ENCODE peak calls at places on chromosomes 16 and 17, in nine cellular contexts. K is A549; N is NB4; V is RPMI7951; U is activated B cell treated with CpG ODN at 0.5 μM for 24 hours; H is COR-L47; S is effector CD4-positive, alpha-beta T cell; L is stomach; G is kidney tubule cell. M is an unnamed sample.

GRCh38 chr16:8686031-8686621 is 11.7 kb downstream of the ABAT start:
- DNase-seq in K (no peak), N (no peak), V (no peak), U (no peak), H (no peak), S (no peak), L (peak; percentile 40), G (no peak), M (no peak)

GRCh38 chr17:55177159-55177913 is 87.4 kb upstream of the HLF start:
- DNase-seq in K (peak; percentile 29), N (no peak), V (no peak), U (no peak), H (peak; percentile 36), S (no peak), L (no peak), G (no peak), M (no peak)

GRCh38 chr16:3951861-3952332 is 71.4 kb upstream of the CREBBP start:
- DNase-seq in K (no peak), N (no peak), V (no peak), U (no peak), H (no peak), S (no peak), L (no peak), G (no peak), M (no peak)

GRCh38 chr17:69607162-69607834 is 192.8 kb downstream of the MAP2K6 start:
- DNase-seq in K (peak; percentile 85), N (peak; percentile 50), V (peak; percentile 62), U (no peak), H (peak; percentile 59), S (no peak), L (peak; percentile 78), G (peak; percentile 86), M (peak; percentile 66)

GRCh38 chr17:21213491-21214014 is 408 bp downstream of the TMEM11 start:
- DNase-seq in K (no peak), N (peak; percentile 81), V (peak; percentile 31), U (no peak), H (no peak), S (no peak), L (peak; percentile 47), G (peak; percentile 42), M (peak; percentile 64)

GRCh38 chr17:39923230-39923629 is 4.2 kb downstream of the ORMDL3 start:
- DNase-seq in K (no peak), N (no peak), V (no peak), U (no peak), H (no peak), S (no peak), L (no peak), G (no peak), M (no peak)

GRCh38 chr17:17535957-17536356 is 39.8 kb upstream of the RASD1 start:
- DNase-seq in K (peak; percentile 81), N (no peak), V (no peak), U (no peak), H (no peak), S (no peak), L (peak; percentile 91), G (peak; percentile 9), M (peak; percentile 71)

GRCh38 chr17:1485748-1486376 is 6.6 kb downstream of the MYO1C start:
- DNase-seq in K (peak; percentile 74), N (no peak), V (peak; percentile 59), U (peak; percentile 71), H (no peak), S (peak; percentile 62), L (peak; percentile 73), G (peak; percentile 78), M (peak; percentile 77)

GRCh38 chr16:57613514-57613913 is 14.9 kb upstream of the ADGRG1 start:
- DNase-seq in K (no peak), N (no peak), V (no peak), U (no peak), H (no peak), S (no peak), L (peak; percentile 15), G (no peak), M (no peak)

GRCh38 chr16:68396481-68396880 is 51.8 kb downstream of the SMPD3 start:
- DNase-seq in K (peak; percentile 32), N (peak; percentile 54), V (peak; percentile 39), U (no peak), H (peak; percentile 56), S (peak; percentile 33), L (peak; percentile 64), G (peak; percentile 48), M (peak; percentile 71)

GRCh38 chr16:3971261-3971660 is 90.7 kb upstream of the CREBBP start:
- DNase-seq in K (peak; percentile 32), N (no peak), V (no peak), U (no peak), H (no peak), S (no peak), L (no peak), G (peak; percentile 42), M (peak; percentile 76)

GRCh38 chr17:50425682-50426471 is at the start of gene ACSF2:
- DNase-seq in K (peak; percentile 50), N (peak; percentile 68), V (peak; percentile 62), U (peak; percentile 65), H (no peak), S (peak; percentile 61), L (peak; percentile 82), G (peak; percentile 60), M (peak; percentile 91)

GRCh38 chr16:53967172-53967571 is 263.2 kb downstream of the FTO start:
- DNase-seq in K (no peak), N (no peak), V (no peak), U (no peak), H (no peak), S (no peak), L (no peak), G (no peak), M (no peak)

GRCh38 chr16:14151256-14152030 is 80.3 kb downstream of the MRTFB start:
- DNase-seq in K (peak; percentile 75), N (no peak), V (no peak), U (no peak), H (no peak), S (no peak), L (no peak), G (no peak), M (peak; percentile 3)

GRCh38 chr17:18967806-18968744 is 16.1 kb downstream of the SLC5A10 start:
- DNase-seq in K (no peak), N (peak; percentile 49), V (peak; percentile 19), U (no peak), H (no peak), S (no peak), L (peak; percentile 73), G (no peak), M (no peak)

GRCh38 chr17:55441544-55441943 is 19.9 kb upstream of the MMD start:
- DNase-seq in K (no peak), N (no peak), V (no peak), U (no peak), H (no peak), S (no peak), L (no peak), G (no peak), M (no peak)

GRCh38 chr17:17491031-17491471 is 5.1 kb downstream of the RASD1 start:
- DNase-seq in K (no peak), N (no peak), V (no peak), U (no peak), H (no peak), S (no peak), L (no peak), G (no peak), M (no peak)

GRCh38 chr17:45222273-45222993 is 748 bp downstream of the FMNL1 start:
- DNase-seq in K (no peak), N (peak; percentile 56), V (no peak), U (no peak), H (no peak), S (no peak), L (no peak), G (no peak), M (peak; percentile 5)

GRCh38 chr16:85625485-85626117 is 12.5 kb downstream of the GSE1 start:
- DNase-seq in K (no peak), N (no peak), V (no peak), U (no peak), H (no peak), S (no peak), L (no peak), G (no peak), M (no peak)

GRCh38 chr17:81483862-81484194 is 28.8 kb downstream of the ACTG1 start:
- DNase-seq in K (no peak), N (no peak), V (no peak), U (no peak), H (no peak), S (no peak), L (no peak), G (no peak), M (no peak)

GRCh38 chr17:38538906-38539305 is 66.8 kb downstream of the SRCIN1 start:
- DNase-seq in K (no peak), N (no peak), V (no peak), U (no peak), H (peak; percentile 82), S (no peak), L (peak; percentile 55), G (no peak), M (no peak)

GRCh38 chr17:78862073-78863023 is 21.7 kb upstream of the USP36 start:
- DNase-seq in K (peak; percentile 94), N (peak; percentile 86), V (peak; percentile 98), U (no peak), H (no peak), S (no peak), L (peak; percentile 76), G (peak; percentile 97), M (peak; percentile 88)

M was measured in AG08396.